ENCODE peak calls at places on chromosomes 11 and 22, in five cellular contexts. O is body of pancreas, R is upper lobe of right lung, U is tibial artery, E is bronchial epithelial cell. B is an unnamed sample.

GRCh38 chr22:29625090-29625825 is 21.8 kb downstream of the NF2 start:
- DNase-seq in R (no peak), U (peak; percentile 46), O (peak; percentile 76), E (peak; percentile 64), B (no peak)

GRCh38 chr11:78418584-78419211 is 1.1 kb upstream of the GAB2 start:
- DNase-seq in R (no peak), E (no peak), O (no peak), U (no peak), B (no peak)

GRCh38 chr22:24824915-24825314 is 18.9 kb downstream of the SGSM1 start:
- DNase-seq in O (no peak), R (no peak), E (no peak), U (no peak), B (no peak)

GRCh38 chr22:35883028-35883620 is 145.5 kb downstream of the RBFOX2 start:
- DNase-seq in U (no peak), E (peak; percentile 73), R (no peak), O (no peak), B (no peak)

GRCh38 chr11:74462631-74463030 is 4.7 kb downstream of the KCNE3 start:
- DNase-seq in E (no peak), R (no peak), U (no peak), O (no peak), B (no peak)

GRCh38 chr22:45304971-45305370 is 4.8 kb upstream of the FAM118A start:
- DNase-seq in O (no peak), E (peak; percentile 30), U (no peak), R (no peak), B (no peak)

GRCh38 chr11:62882428-62882742 is 1.7 kb downstream of the SLC3A2 start:
- DNase-seq in U (no peak), R (no peak), O (no peak), E (no peak), B (no peak)

GRCh38 chr22:40345801-40346177 is 511 bp upstream of the ADSL start:
- DNase-seq in U (no peak), O (peak; percentile 37), R (peak; percentile 72), E (peak; percentile 38), B (no peak)

GRCh38 chr11:45288395-45288794 is 2.3 kb upstream of the SYT13 start:
- DNase-seq in R (no peak), E (no peak), U (no peak), O (no peak), B (no peak)

GRCh38 chr22:17436981-17437410 is 67.7 kb downstream of the CECR2 start:
- DNase-seq in R (no peak), E (no peak), U (no peak), O (no peak), B (no peak)

GRCh38 chr11:100716848-100717247 is 29.8 kb downstream of the ARHGAP42 start:
- DNase-seq in O (no peak), R (no peak), U (no peak), E (no peak), B (no peak)

GRCh38 chr22:36727110-36727509 is 23.6 kb upstream of the CACNG2 start:
- DNase-seq in U (no peak), O (no peak), E (no peak), R (peak; percentile 27), B (peak; percentile 45)

GRCh38 chr11:18791175-18792065 is at the start of gene PTPN5:
- DNase-seq in O (no peak), U (no peak), R (no peak), E (no peak), B (peak; percentile 54)

GRCh38 chr11:96014234-96014633 is 90.3 kb upstream of the MTMR2 start:
- DNase-seq in U (no peak), E (peak; percentile 59), R (no peak), O (no peak), B (no peak)

GRCh38 chr11:68002575-68002942 is 1.3 kb downstream of the UNC93B1 start:
- DNase-seq in R (no peak), E (no peak), O (peak; percentile 41), U (peak; percentile 52), B (peak; percentile 74)

GRCh38 chr22:30265851-30266444 is 703 bp downstream of the OSM start:
- DNase-seq in U (peak; percentile 67), R (peak; percentile 87), O (peak; percentile 69), E (no peak), B (no peak)

GRCh38 chr11:44250421-44250820 is 59.5 kb downstream of the ALX4 start:
- DNase-seq in U (no peak), R (no peak), E (no peak), O (no peak), B (no peak)

GRCh38 chr11:95678988-95679387 is 110.6 kb downstream of the FAM76B start:
- DNase-seq in E (no peak), O (no peak), R (no peak), U (no peak), B (no peak)

GRCh38 chr11:60064115-60064514 is 7.7 kb downstream of the MS4A3 start:
- DNase-seq in R (no peak), O (no peak), E (no peak), U (no peak), B (no peak)

GRCh38 chr22:29231971-29232959 is 26.6 kb downstream of the EMID1 start:
- DNase-seq in O (peak; percentile 94), R (no peak), E (no peak), U (no peak), B (peak; percentile 74)

GRCh38 chr11:45846174-45846675 is 1.1 kb upstream of the CRY2 start:
- DNase-seq in R (no peak), E (no peak), O (no peak), U (no peak), B (no peak)

GRCh38 chr11:67276821-67277230 is 10.6 kb downstream of the GRK2 start:
- DNase-seq in U (peak; percentile 53), R (peak; percentile 81), E (no peak), O (peak; percentile 43), B (no peak)

GRCh38 chr22:46576556-46577351 is 39.3 kb upstream of the CELSR1 start:
- DNase-seq in E (no peak), O (peak; percentile 45), R (peak; percentile 81), U (no peak), B (no peak)

GRCh38 chr11:67302571-67303131 is 679 bp upstream of the SSH3 start:
- DNase-seq in R (peak; percentile 88), E (peak; percentile 40), U (peak; percentile 36), O (peak; percentile 65), B (peak; percentile 75)

GRCh38 chr22:39960791-39961746 is 872 bp downstream of the TMA7B start:
- DNase-seq in O (peak; percentile 61), U (no peak), R (no peak), E (peak; percentile 80), B (no peak)

GRCh38 chr22:27881404-27881803 is 37.7 kb downstream of the PITPNB start:
- DNase-seq in R (no peak), E (no peak), U (peak; percentile 32), O (peak; percentile 15), B (no peak)

GRCh38 chr11:59765068-59765770 is 10.0 kb downstream of the STX3 start:
- DNase-seq in O (no peak), E (no peak), R (no peak), U (no peak), B (no peak)

GRCh38 chr11:119356349-119357031 is 10.0 kb upstream of the MFRP start:
- DNase-seq in E (no peak), R (peak; percentile 92), U (peak; percentile 80), O (no peak), B (no peak)

GRCh38 chr11:65588199-65589054 is 7.2 kb downstream of the KCNK7 start:
- DNase-seq in R (peak; percentile 79), E (peak; percentile 41), O (peak; percentile 80), U (peak; percentile 60), B (no peak)

GRCh38 chr22:38965614-38966378 is 8.4 kb downstream of the APOBEC3A start:
- DNase-seq in O (no peak), E (no peak), U (no peak), R (no peak), B (no peak)

GRCh38 chr11:64538501-64538951 is 52.5 kb upstream of the SLC22A12 start:
- DNase-seq in E (no peak), O (no peak), R (peak; percentile 55), U (no peak), B (no peak)

GRCh38 chr22:45731798-45732495 is 60.3 kb downstream of the ATXN10 start:
- DNase-seq in R (no peak), O (no peak), U (no peak), E (peak; percentile 53), B (no peak)

GRCh38 chr11:94597896-94598295 is 30.7 kb downstream of the PIWIL4 start:
- DNase-seq in R (no peak), U (no peak), O (peak; percentile 27), E (peak; percentile 8), B (no peak)
- TF ChIP-seq CTCF in R (no peak), U (peak; percentile 20), O (peak; percentile 38), E (no peak), B (no peak)

GRCh38 chr22:50470491-50470890 is 4.3 kb downstream of the SBF1 start:
- DNase-seq in O (no peak), E (no peak), U (no peak), R (no peak), B (no peak)
- H3K4me3 ChIP-seq in O (no peak overlapping the region), E (no peak overlapping the region), U (no peak overlapping the region), R (no peak overlapping the region), B (no peak overlapping the region)

DNA sequence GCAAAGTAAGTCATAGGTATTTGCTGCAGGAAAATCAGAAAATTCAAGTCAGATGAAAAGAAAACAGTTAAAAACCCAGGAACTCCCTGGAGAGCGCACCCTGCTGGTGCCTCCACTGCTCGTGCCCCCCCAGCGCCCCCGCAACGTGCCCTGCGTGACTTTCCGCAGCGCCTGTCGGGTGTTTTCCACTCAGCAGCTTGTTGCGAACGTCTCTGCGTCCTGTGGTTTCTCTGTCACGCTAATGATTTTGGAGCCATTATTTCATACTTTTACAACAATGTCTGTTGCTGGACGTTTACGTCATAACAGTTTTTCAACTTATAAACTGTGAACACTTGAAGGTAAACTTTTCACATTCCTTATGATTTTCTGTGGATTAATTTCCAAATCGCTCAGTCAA is 5.0 kb downstream of the CRELD2 start:
- DNase-seq in E (no peak), U (no peak), O (no peak), R (no peak), B (no peak)
- TF ChIP-seq CTCF in E (peak; percentile 34), U (no peak), O (no peak), R (no peak), B (no peak)

DNA sequence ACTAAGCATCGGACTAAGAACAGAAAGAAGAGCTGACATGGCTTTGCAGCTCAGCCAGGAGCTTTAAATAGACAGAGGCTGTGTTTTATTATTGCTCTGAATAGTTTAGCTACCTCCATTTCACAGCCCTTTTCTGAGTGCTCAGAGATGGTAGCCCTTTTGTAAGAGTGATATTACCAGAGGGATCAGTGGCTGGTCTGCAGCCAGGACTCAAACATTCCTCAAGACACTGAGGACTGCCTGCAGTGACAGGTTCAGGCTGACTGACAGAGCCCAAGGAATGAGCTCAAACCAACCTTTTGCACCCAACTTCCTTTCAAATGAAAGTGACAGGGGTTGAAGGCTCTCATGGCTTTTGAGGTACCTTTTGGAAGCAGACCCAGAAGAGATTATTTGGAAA is 189.0 kb downstream of the DDX10 start:
- DNase-seq in R (no peak), E (peak; percentile 49), U (no peak), O (no peak), B (no peak)
- H3K4me3 ChIP-seq in R (peak overlapping the region; percentile 17), E (no peak overlapping the region), U (peak overlapping the region; percentile 25), O (no peak overlapping the region), B (peak overlapping the region; percentile 43)

GRCh38 chr11:109120341-109120740 is 301.6 kb upstream of the C11orf87 start:
- DNase-seq in R (no peak), U (no peak), O (no peak), E (no peak), B (no peak)
- TF ChIP-seq CTCF in R (no peak), U (no peak), O (no peak), E (no peak), B (no peak)

B was measured in coronary artery.